ENCODE peak calls at places on chromosome 1, in ten cellular contexts. T is DMS153, S is Kasumi-1, L is COLO829, D is NCI-H1092, U is anterior cingulate cortex, H is NCI-H1417, E is ACHN, G is amygdala, M is non-pigmented ciliary epithelial cell. C is an unnamed sample.

GRCh38 chr1:15139654-15140350 is 13.7 kb upstream of the TMEM51 start:
- DNase-seq in U (no peak), G (no peak), E (no peak), D (no peak), S (no peak), H (no peak), T (no peak), M (no peak), L (no peak), C (no peak)

GRCh38 chr1:24929091-24929875 is 793 bp downstream of the RUNX3 start:
- DNase-seq in U (no peak), M (no peak), S (peak), G (no peak), H (peak), E (no peak), T (no peak), L (no peak), D (no peak), C (peak)

GRCh38 chr1:212284332-212284743 is 872 bp upstream of the PPP2R5A start:
- DNase-seq in L (no peak), E (no peak), T (no peak), U (no peak), H (no peak), D (no peak), M (no peak), S (no peak), G (no peak), C (no peak)

GRCh38 chr1:91022518-91022929 is 689 bp upstream of the ZNF644 start:
- DNase-seq in G (no peak), H (no peak), E (no peak), L (no peak), T (no peak), U (no peak), D (no peak), M (no peak), S (no peak), C (no peak)

GRCh38 chr1:200916152-200916551 is 21.5 kb downstream of the INAVA start:
- DNase-seq in D (no peak), E (no peak), T (no peak), S (no peak), G (no peak), L (no peak), U (no peak), H (no peak), M (no peak), C (no peak)

GRCh38 chr1:159854101-159854692 is 8.3 kb downstream of the VSIG8 start:
- DNase-seq in H (peak), G (peak), M (no peak), S (no peak), T (peak), U (peak), D (no peak), E (peak), L (no peak), C (no peak)

GRCh38 chr1:204917802-204918201 is 47.1 kb downstream of the NFASC start:
- DNase-seq in T (no peak), M (no peak), D (no peak), G (no peak), H (no peak), L (no peak), S (no peak), U (no peak), E (no peak), C (no peak)

GRCh38 chr1:232282541-232282940 is 347.4 kb downstream of the SIPA1L2 start:
- DNase-seq in M (no peak), S (no peak), E (no peak), H (no peak), T (no peak), L (no peak), G (no peak), D (no peak), U (no peak), C (no peak)

C was measured in KBM-7.